ENCODE peak calls at places on chromosomes 11 and 22, in five cellular contexts. R is CD4-positive, CD25-positive, alpha-beta regulatory T cell; N is NCI-H1436; F is fibroblast of the aortic adventitia; U is SJSA1. P is an unnamed sample.

GRCh38 chr22:27512283-27512761 is 289.2 kb downstream of the MN1 start:
- DNase-seq in R (no peak), N (no peak), F (peak; percentile 99), U (peak; percentile 74), P (no peak)

GRCh38 chr11:69707156-69707555 is 3.3 kb upstream of the FGF19 start:
- DNase-seq in R (no peak), N (no peak), F (no peak), U (peak; percentile 85), P (no peak)

GRCh38 chr11:126257764-126258163 is 10.9 kb downstream of the SRPRA start:
- DNase-seq in R (no peak), N (no peak), F (peak; percentile 70), U (peak; percentile 21), P (no peak)

GRCh38 chr11:8273281-8273680 is 9.6 kb upstream of the LMO1 start:
- DNase-seq in R (no peak), N (no peak), F (peak; percentile 27), U (no peak), P (no peak)

GRCh38 chr11:47220401-47220821 is 5.6 kb downstream of the DDB2 start:
- DNase-seq in R (no peak), N (no peak), F (peak; percentile 92), U (peak; percentile 29), P (no peak)

GRCh38 chr22:45946805-45947600 is 30.0 kb downstream of the WNT7B start:
- DNase-seq in R (no peak), N (no peak), F (no peak), U (no peak), P (no peak)

GRCh38 chr11:9203715-9204311 is 61.3 kb downstream of the DENND5A start:
- DNase-seq in R (no peak), N (no peak), F (no peak), U (no peak), P (no peak)

GRCh38 chr11:110463153-110463552 is 33.4 kb downstream of the FDX1 start:
- DNase-seq in R (no peak), N (peak; percentile 37), F (peak; percentile 72), U (no peak), P (no peak)

GRCh38 chr11:27467181-27467913 is 5.2 kb downstream of the LGR4 start:
- DNase-seq in R (no peak), N (no peak), F (no peak), U (no peak), P (no peak)

GRCh38 chr22:40634119-40634903 is 2.2 kb downstream of the MRTFA start:
- DNase-seq in R (no peak), N (no peak), F (peak; percentile 31), U (no peak), P (no peak)

GRCh38 chr22:26481694-26482093 is 1.9 kb downstream of the HPS4 start:
- DNase-seq in R (no peak), N (no peak), F (no peak), U (no peak), P (no peak)

GRCh38 chr11:86740628-86741488 is 59.5 kb upstream of the PRSS23 start:
- DNase-seq in R (no peak), N (no peak), F (peak; percentile 98), U (peak; percentile 86), P (no peak)

GRCh38 chr11:2512431-2513407 is 67.9 kb downstream of the KCNQ1 start:
- DNase-seq in R (no peak), N (no peak), F (no peak), U (no peak), P (no peak)

GRCh38 chr11:91730071-91730470 is 494.5 kb upstream of the FAT3 start:
- DNase-seq in R (no peak), N (no peak), F (no peak), U (no peak), P (no peak)

GRCh38 chr11:24963879-24964278 is 467.0 kb downstream of the LUZP2 start:
- DNase-seq in R (no peak), N (no peak), F (peak; percentile 22), U (no peak), P (no peak)

GRCh38 chr22:19889951-19890350 is 35.3 kb upstream of the GNB1L start:
- DNase-seq in R (no peak), N (no peak), F (no peak), U (no peak), P (no peak)

GRCh38 chr11:126111458-126112116 is 48.9 kb upstream of the CDON start:
- DNase-seq in R (no peak), N (no peak), F (no peak), U (no peak), P (no peak)

GRCh38 chr11:12842933-12843636 is 166.0 kb upstream of the RASSF10 start:
- DNase-seq in R (no peak), N (peak; percentile 85), F (peak; percentile 98), U (peak; percentile 92), P (no peak)

GRCh38 chr22:40498454-40499186 is 128.2 kb downstream of the SGSM3 start:
- DNase-seq in R (no peak), N (no peak), F (peak; percentile 83), U (peak; percentile 97), P (no peak)